ENCODE peak calls at places on chromosomes 12 and 14, in ten cellular contexts. N is spleen; D is stimulated activated CD4-positive, alpha-beta T cell treated with anti-CD3 and anti-CD28 coated beads, Interleukin-1b, Interleukin-23, amount 100 ng/mL, for 24 hours; F is ELF-1; E is NT2/D1; Z is GM23248; O is dermis blood vessel endothelial cell; T is cardiac muscle cell; B is transverse colon; S is COR-L47. X is an unnamed sample.

GRCh38 chr12:77477907-77478533 is 352.7 kb upstream of the NAV3 start:
- DNase-seq in N (no peak), D (no peak), F (no peak), E (no peak), Z (no peak), O (no peak), T (no peak), B (no peak), S (no peak), X (no peak)

GRCh38 chr14:102013669-102014200 is 49.4 kb downstream of the DYNC1H1 start:
- DNase-seq in N (no peak), D (no peak), F (no peak), E (no peak), Z (peak), O (no peak), T (no peak), B (no peak), S (no peak), X (no peak)

GRCh38 chr12:69123909-69124638 is 115.3 kb upstream of the CPSF6 start:
- DNase-seq in N (no peak), D (no peak), F (no peak), E (no peak), Z (no peak), O (no peak), T (no peak), B (no peak), S (no peak), X (no peak)

GRCh38 chr14:50599700-50600444 is 39.9 kb downstream of the ATL1 start:
- DNase-seq in N (no peak), D (no peak), F (peak), E (no peak), Z (peak), O (peak), T (peak), B (no peak), S (no peak), X (no peak)

GRCh38 chr12:132559652-132560420 is 50.5 kb downstream of the LRCOL1 start:
- DNase-seq in N (peak), D (peak), F (peak), E (peak), Z (peak), O (peak), T (peak), B (peak), S (peak), X (peak)

GRCh38 chr12:27123642-27124041 is 41.3 kb upstream of the C12orf71 start:
- DNase-seq in N (no peak), D (no peak), F (no peak), E (no peak), Z (peak), O (peak), T (peak), B (no peak), S (no peak), X (no peak)

GRCh38 chr12:5872745-5873144 is 72.3 kb downstream of the ANO2 start:
- DNase-seq in N (no peak), D (no peak), F (no peak), E (no peak), Z (peak), O (peak), T (peak), B (no peak), S (no peak), X (no peak)

GRCh38 chr14:104697317-104697703 is 7.9 kb downstream of the INF2 start:
- DNase-seq in N (no peak), D (no peak), F (no peak), E (no peak), Z (no peak), O (no peak), T (no peak), B (no peak), S (no peak), X (no peak)

GRCh38 chr12:6084261-6084968 is 40.1 kb downstream of the VWF start:
- DNase-seq in N (peak), D (no peak), F (peak), E (peak), Z (peak), O (peak), T (peak), B (peak), S (no peak), X (no peak)

GRCh38 chr12:124686885-124687694 is 119.7 kb upstream of the NCOR2 start:
- DNase-seq in N (no peak), D (no peak), F (no peak), E (no peak), Z (no peak), O (no peak), T (no peak), B (no peak), S (no peak), X (no peak)

GRCh38 chr12:68350753-68351152 is 18.6 kb upstream of the MDM1 start:
- DNase-seq in N (no peak), D (no peak), F (no peak), E (no peak), Z (peak), O (no peak), T (no peak), B (no peak), S (no peak), X (no peak)

GRCh38 chr14:79825046-79825521 is 386.2 kb downstream of the DIO2 start:
- DNase-seq in N (no peak), D (no peak), F (no peak), E (no peak), Z (peak), O (peak), T (no peak), B (no peak), S (no peak), X (no peak)

GRCh38 chr12:62724947-62725447 is 210.0 kb downstream of the PPM1H start:
- DNase-seq in N (no peak), D (no peak), F (peak), E (peak), Z (peak), O (peak), T (peak), B (peak), S (no peak), X (no peak)

GRCh38 chr12:31589896-31590729 is 823 bp downstream of the DENND5B start:
- DNase-seq in N (peak), D (peak), F (peak), E (peak), Z (peak), O (peak), T (peak), B (peak), S (peak), X (peak)